ENCODE peak calls at places on chromosomes 6 and 20, in four cellular contexts. One of them, this sample, is unnamed.

GRCh38 chr6:163249651-163250101 is 164.8 kb upstream of the QKI start:
- DNase-seq in foreskin keratinocyte: no peak
- DNase-seq in mucosa of gallbladder: no peak
- DNase-seq in stimulated activated CD4-positive, alpha-beta T cell treated with anti-CD3 and anti-CD28 coated beads, Interleukin-1b, Interleukin-23, amount 100 ng/mL, for 1 hour: no peak
- DNase-seq in this sample: no peak

GRCh38 chr6:12582421-12583110 is 134.0 kb upstream of the PHACTR1 start:
- DNase-seq in foreskin keratinocyte: no peak
- DNase-seq in mucosa of gallbladder: no peak
- DNase-seq in stimulated activated CD4-positive, alpha-beta T cell treated with anti-CD3 and anti-CD28 coated beads, Interleukin-1b, Interleukin-23, amount 100 ng/mL, for 1 hour: no peak
- DNase-seq in this sample: no peak

GRCh38 chr6:34709386-34709785 is 12.8 kb upstream of the ILRUN start:
- DNase-seq in foreskin keratinocyte: no peak
- DNase-seq in mucosa of gallbladder: peak; percentile 80
- DNase-seq in stimulated activated CD4-positive, alpha-beta T cell treated with anti-CD3 and anti-CD28 coated beads, Interleukin-1b, Interleukin-23, amount 100 ng/mL, for 1 hour: no peak
- DNase-seq in this sample: peak; percentile 26

GRCh38 chr6:132715204-132715603 is 1.3 kb upstream of the VNN1 start:
- DNase-seq in foreskin keratinocyte: peak; percentile 37
- DNase-seq in mucosa of gallbladder: peak; percentile 73
- DNase-seq in stimulated activated CD4-positive, alpha-beta T cell treated with anti-CD3 and anti-CD28 coated beads, Interleukin-1b, Interleukin-23, amount 100 ng/mL, for 1 hour: no peak
- DNase-seq in this sample: peak; percentile 12

GRCh38 chr6:169235286-169235685 is 18.4 kb downstream of the THBS2 start:
- DNase-seq in foreskin keratinocyte: no peak
- DNase-seq in mucosa of gallbladder: no peak
- DNase-seq in stimulated activated CD4-positive, alpha-beta T cell treated with anti-CD3 and anti-CD28 coated beads, Interleukin-1b, Interleukin-23, amount 100 ng/mL, for 1 hour: no peak
- DNase-seq in this sample: no peak

GRCh38 chr6:3813150-3813780 is 35.9 kb upstream of the FAM50B start:
- DNase-seq in foreskin keratinocyte: no peak
- DNase-seq in mucosa of gallbladder: peak; percentile 44
- DNase-seq in stimulated activated CD4-positive, alpha-beta T cell treated with anti-CD3 and anti-CD28 coated beads, Interleukin-1b, Interleukin-23, amount 100 ng/mL, for 1 hour: no peak
- DNase-seq in this sample: no peak

GRCh38 chr20:63771046-63771707 is 31.6 kb downstream of the SLC2A4RG start:
- DNase-seq in foreskin keratinocyte: no peak
- DNase-seq in mucosa of gallbladder: no peak
- DNase-seq in stimulated activated CD4-positive, alpha-beta T cell treated with anti-CD3 and anti-CD28 coated beads, Interleukin-1b, Interleukin-23, amount 100 ng/mL, for 1 hour: no peak
- DNase-seq in this sample: no peak

GRCh38 chr6:91045152-91045551 is 458.3 kb upstream of the MAP3K7 start:
- DNase-seq in foreskin keratinocyte: no peak
- DNase-seq in mucosa of gallbladder: no peak
- DNase-seq in stimulated activated CD4-positive, alpha-beta T cell treated with anti-CD3 and anti-CD28 coated beads, Interleukin-1b, Interleukin-23, amount 100 ng/mL, for 1 hour: no peak
- DNase-seq in this sample: no peak

GRCh38 chr20:2805682-2806350 is 5.4 kb upstream of the CPXM1 start:
- DNase-seq in foreskin keratinocyte: no peak
- DNase-seq in mucosa of gallbladder: no peak
- DNase-seq in stimulated activated CD4-positive, alpha-beta T cell treated with anti-CD3 and anti-CD28 coated beads, Interleukin-1b, Interleukin-23, amount 100 ng/mL, for 1 hour: no peak
- DNase-seq in this sample: no peak

GRCh38 chr6:139821669-139822223 is 447.3 kb upstream of the CITED2 start:
- DNase-seq in foreskin keratinocyte: no peak
- DNase-seq in mucosa of gallbladder: no peak
- DNase-seq in stimulated activated CD4-positive, alpha-beta T cell treated with anti-CD3 and anti-CD28 coated beads, Interleukin-1b, Interleukin-23, amount 100 ng/mL, for 1 hour: no peak
- DNase-seq in this sample: no peak

GRCh38 chr6:30483677-30484279 is 5.5 kb upstream of the HLA-E start:
- DNase-seq in foreskin keratinocyte: no peak
- DNase-seq in mucosa of gallbladder: peak; percentile 64
- DNase-seq in stimulated activated CD4-positive, alpha-beta T cell treated with anti-CD3 and anti-CD28 coated beads, Interleukin-1b, Interleukin-23, amount 100 ng/mL, for 1 hour: no peak
- DNase-seq in this sample: peak; percentile 39

GRCh38 chr6:104623052-104623690 is 236.5 kb downstream of the HACE1 start:
- DNase-seq in foreskin keratinocyte: peak; percentile 60
- DNase-seq in mucosa of gallbladder: no peak
- DNase-seq in stimulated activated CD4-positive, alpha-beta T cell treated with anti-CD3 and anti-CD28 coated beads, Interleukin-1b, Interleukin-23, amount 100 ng/mL, for 1 hour: no peak
- DNase-seq in this sample: no peak

GRCh38 chr20:1302578-1303541 is 26.1 kb downstream of the SDCBP2 start:
- DNase-seq in foreskin keratinocyte: no peak
- DNase-seq in mucosa of gallbladder: no peak
- DNase-seq in stimulated activated CD4-positive, alpha-beta T cell treated with anti-CD3 and anti-CD28 coated beads, Interleukin-1b, Interleukin-23, amount 100 ng/mL, for 1 hour: no peak
- DNase-seq in this sample: no peak